ENCODE peak calls at places on chromosomes 1 and 21, in ten cellular contexts. A is BE2C; O is psoas muscle; Y is cardiac muscle cell; F is sigmoid colon; E is CD8-positive, alpha-beta T cell; Q is AG04450; L is spleen; V is thoracic aorta; T is prostate gland. B is an unnamed sample. For H3K9me3, the result is how much of the 10 kb centered on the place peaks cover.

GRCh38 chr1:21268281-21269239 is 21.7 kb downstream of the ECE1 start:
- DNase-seq in L (peak), A (no peak), O (peak), T (no peak), Y (no peak), F (no peak), Q (no peak), E (no peak), V (no peak), B (no peak)

GRCh38 chr1:188367669-188368068 is 1538.9 kb downstream of the PLA2G4A start:
- DNase-seq in A (no peak), V (no peak), T (no peak), F (no peak), E (no peak), Q (no peak), O (no peak), L (no peak), Y (no peak), B (no peak)

GRCh38 chr1:185632659-185633428 is 101.3 kb upstream of the HMCN1 start:
- DNase-seq in L (no peak), V (no peak), T (no peak), F (no peak), Q (no peak), O (no peak), Y (peak), A (no peak), E (no peak), B (no peak)

GRCh38 chr1:15154480-15155036 is 1.0 kb downstream of the TMEM51 start:
- DNase-seq in F (peak), Y (peak), A (peak), T (peak), V (no peak), E (no peak), Q (no peak), L (no peak), O (peak), B (no peak)

GRCh38 chr1:40396420-40396819 is 22.9 kb downstream of the SMAP2 start:
- DNase-seq in F (no peak), T (no peak), V (no peak), Y (no peak), O (no peak), L (no peak), E (no peak), Q (no peak), A (no peak), B (no peak)

GRCh38 chr1:10793129-10793651 is 3.3 kb downstream of the CASZ1 start:
- DNase-seq in Y (peak), F (no peak), V (no peak), L (no peak), O (no peak), T (peak), A (no peak), E (no peak), Q (no peak), B (no peak)

GRCh38 chr1:2404890-2405511 is 7.4 kb downstream of the PEX10 start:
- DNase-seq in F (no peak), Q (no peak), T (no peak), A (no peak), V (no peak), Y (no peak), L (no peak), O (no peak), E (no peak), B (no peak)

GRCh38 chr1:163303561-163303960 is 18.2 kb upstream of the NUF2 start:
- DNase-seq in O (no peak), E (no peak), V (no peak), Y (no peak), L (no peak), Q (no peak), F (no peak), T (no peak), A (no peak), B (no peak)

GRCh38 chr1:201505505-201505893 is 1.4 kb downstream of the CSRP1 start:
- DNase-seq in E (no peak), Y (peak), O (no peak), T (no peak), L (no peak), V (no peak), A (no peak), F (peak), Q (no peak), B (no peak)

GRCh38 chr1:150237746-150238145 is 1.8 kb upstream of the ANP32E start:
- DNase-seq in E (no peak), T (no peak), A (no peak), V (no peak), Q (no peak), L (no peak), F (peak), O (no peak), Y (no peak), B (no peak)

GRCh38 chr1:53326598-53327182 is 1.2 kb downstream of the LRP8 start:
- DNase-seq in O (peak), Q (no peak), T (no peak), V (no peak), Y (no peak), A (peak), F (no peak), E (peak), L (peak), B (peak)

GRCh38 chr1:163876546-163876945 is 554.8 kb downstream of the NUF2 start:
- DNase-seq in V (no peak), E (no peak), Y (no peak), T (no peak), F (no peak), L (no peak), O (no peak), Q (no peak), A (no peak), B (no peak)

GRCh38 chr1:240635466-240636256 is 23.7 kb upstream of the GREM2 start:
- DNase-seq in T (no peak), V (no peak), A (no peak), L (no peak), Y (no peak), O (no peak), F (no peak), E (no peak), Q (no peak), B (no peak)

GRCh38 chr1:17833661-17834501 is 78.7 kb downstream of the ACTL8 start:
- DNase-seq in L (no peak), F (peak), V (no peak), A (peak), O (no peak), E (no peak), Y (no peak), T (no peak), Q (no peak), B (no peak)

GRCh38 chr1:51666463-51666862 is 49.6 kb downstream of the OSBPL9 start:
- DNase-seq in L (no peak), F (no peak), O (no peak), A (no peak), T (no peak), E (no peak), Q (no peak), Y (peak), V (peak), B (no peak)

GRCh38 chr1:157958280-157958679 is 35.2 kb upstream of the KIRREL1 start:
- DNase-seq in A (no peak), Y (no peak), F (no peak), E (no peak), Q (no peak), T (no peak), O (no peak), V (no peak), L (no peak), B (no peak)

GRCh38 chr1:14852301-14852700 is 253.8 kb downstream of the KAZN start:
- DNase-seq in Y (no peak), L (no peak), Q (no peak), V (no peak), T (no peak), E (no peak), F (no peak), O (no peak), A (no peak), B (no peak)

GRCh38 chr1:185108324-185108723 is 48.4 kb downstream of the TRMT1L start:
- DNase-seq in Y (peak), V (no peak), E (no peak), A (no peak), F (no peak), T (no peak), O (no peak), Q (no peak), L (no peak), B (no peak)

GRCh38 chr1:30371179-30371788 is 352.1 kb downstream of the MATN1 start:
- DNase-seq in F (peak), T (no peak), Q (no peak), L (no peak), O (no peak), V (no peak), A (no peak), E (no peak), Y (no peak), B (no peak)

GRCh38 chr1:97379387-97380075 is 541.3 kb downstream of the DPYD start:
- DNase-seq in F (no peak), Q (peak), V (no peak), A (no peak), T (no peak), L (no peak), Y (peak), E (no peak), O (no peak), B (no peak)

GRCh38 chr1:33086384-33086850 is 5.5 kb downstream of the AZIN2 start:
- DNase-seq in V (no peak), O (peak), A (peak), L (no peak), T (peak), F (peak), E (peak), Q (peak), Y (peak), B (peak)

GRCh38 chr21:42121792-42122191 is 50.7 kb downstream of the UMODL1 start:
- DNase-seq in A (no peak), Y (no peak), E (no peak), O (peak), Q (no peak), F (no peak), T (peak), L (peak), V (no peak), B (no peak)

GRCh38 chr1:202625416-202626360 is 84.6 kb downstream of the SYT2 start:
- DNase-seq in O (peak), V (peak), E (peak), A (peak), L (peak), T (peak), Y (peak), Q (peak), F (peak), B (peak)

GRCh38 chr1:202255343-202255742 is 61.7 kb downstream of the LGR6 start:
- DNase-seq in F (no peak), V (no peak), T (no peak), E (no peak), O (no peak), Y (no peak), Q (no peak), L (peak), A (no peak), B (no peak)

GRCh38 chr21:45122432-45123132 is 48.2 kb downstream of the ADARB1 start:
- DNase-seq in F (no peak), Q (no peak), A (no peak), O (no peak), V (no peak), T (no peak), E (no peak), Y (no peak), L (no peak), B (no peak)

GRCh38 chr1:63537940-63538339 is 14.6 kb downstream of the EFCAB7 start:
- DNase-seq in F (no peak), A (no peak), L (no peak), Q (no peak), V (no peak), Y (peak), E (no peak), T (no peak), O (no peak), B (no peak)

DNA sequence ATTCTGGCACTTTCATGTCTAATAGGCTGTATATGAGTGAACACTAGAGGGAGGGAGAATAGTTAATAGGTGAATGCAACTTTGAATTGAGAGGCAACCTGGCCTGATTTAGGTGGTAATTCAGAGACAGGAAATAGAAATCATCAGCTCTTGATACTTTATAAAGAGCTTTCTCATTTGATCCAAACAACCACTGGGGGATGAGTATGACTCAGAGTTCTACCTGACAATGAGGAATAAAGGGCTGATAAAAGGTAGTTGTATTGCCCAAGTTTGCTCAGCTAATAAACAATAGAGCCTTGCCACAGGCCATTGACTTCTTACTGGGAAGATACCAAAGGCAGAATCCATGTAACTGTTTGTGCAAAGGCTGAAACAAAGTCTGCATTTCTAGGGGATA is 5.3 kb upstream of the FAM89A start:
- DNase-seq in O (no peak), Q (no peak), E (no peak), V (no peak), L (no peak), T (no peak), Y (no peak), F (no peak), A (no peak), B (no peak)
- TF ChIP-seq CTCF in O (no peak), Q (no peak), E (no peak), V (no peak), L (no peak), T (no peak), Y (no peak), F (no peak), A (peak), B (no peak)

GRCh38 chr1:23732363-23733224 is 10.7 kb upstream of the ELOA start:
- DNase-seq in Y (peak), L (peak), V (no peak), A (no peak), O (no peak), T (no peak), F (no peak), Q (no peak), E (no peak), B (no peak)

GRCh38 chr1:23726669-23727068 is 16.6 kb upstream of the ELOA start:
- DNase-seq in A (no peak), T (no peak), L (peak), Y (peak), E (no peak), V (no peak), F (no peak), O (no peak), Q (no peak), B (no peak)

GRCh38 chr1:23727362-23727811 is 15.9 kb upstream of the ELOA start:
- DNase-seq in V (no peak), E (no peak), O (peak), Y (peak), L (peak), F (peak), A (no peak), Q (peak), T (peak), B (peak)

DNA sequence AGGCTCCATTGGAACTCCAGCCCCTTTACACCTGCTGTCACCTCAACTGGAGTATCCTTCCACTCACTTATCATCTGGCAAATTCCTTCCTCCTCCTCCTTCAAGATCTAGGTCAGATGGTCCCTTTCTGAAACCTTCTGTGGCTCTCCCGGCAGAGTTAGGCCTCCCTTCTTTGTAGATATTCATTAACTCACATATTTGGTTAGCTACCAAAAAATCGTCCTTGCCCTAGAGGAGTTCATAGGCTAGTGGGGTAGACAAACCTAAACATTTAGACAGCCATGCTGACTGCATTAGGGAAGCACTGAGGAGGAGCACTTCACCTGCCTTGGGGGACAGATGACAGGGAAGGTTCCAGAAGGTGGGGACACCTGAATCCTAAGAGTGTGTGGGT is 14.3 kb upstream of the ELOA start:
- DNase-seq in L (peak), O (no peak), E (no peak), F (no peak), A (no peak), Y (no peak), Q (no peak), V (no peak), T (no peak), B (no peak)
- H3K4me3 ChIP-seq in L (no peak), O (no peak), E (no peak), F (no peak), A (no peak), Y (no peak), Q (no peak), V (no peak), T (no peak), B (no peak)

GRCh38 chr1:169507413-169507812 is 21.7 kb upstream of the SLC19A2 start:
- DNase-seq in Q (no peak), Y (no peak), L (no peak), A (no peak), E (no peak), T (no peak), O (no peak), V (no peak), F (no peak), B (no peak)
- H3K9me3 ChIP-seq in Q (under half), Y (under half), L (under half), A (under half), E (under half), T (under half), O (under half), V (under half), F (under half), B (under half)

GRCh38 chr21:31873275-31873695 is 465 bp downstream of the HUNK start:
- DNase-seq in O (no peak), V (no peak), Y (no peak), Q (no peak), A (peak), L (peak), E (no peak), F (no peak), T (peak), B (peak)

GRCh38 chr21:31874817-31875216 is 2.0 kb downstream of the HUNK start:
- DNase-seq in T (no peak), Q (no peak), E (no peak), A (no peak), L (peak), O (no peak), V (no peak), Y (no peak), F (no peak), B (no peak)

GRCh38 chr21:31873696-31874599 is 1.1 kb downstream of the HUNK start:
- DNase-seq in F (peak), Q (no peak), Y (peak), O (peak), E (peak), V (no peak), T (peak), L (peak), A (peak), B (peak)

GRCh38 chr21:31872072-31872451 is 758 bp upstream of the HUNK start:
- DNase-seq in F (no peak), O (no peak), A (no peak), T (no peak), E (no peak), Y (no peak), L (no peak), Q (no peak), V (no peak), B (no peak)

GRCh38 chr21:31872452-31873274 is at the start of gene HUNK:
- DNase-seq in A (peak), Y (peak), F (no peak), O (peak), Q (no peak), E (no peak), T (peak), L (peak), V (no peak), B (peak)
- TF ChIP-seq CTCF in A (no peak), Y (no peak), F (no peak), O (no peak), Q (peak), E (no peak), T (no peak), L (no peak), V (no peak), B (no peak)

GRCh38 chr1:209430821-209431259 is 152.7 kb upstream of the CAMK1G start:
- DNase-seq in T (peak), O (no peak), F (no peak), Q (no peak), L (no peak), E (no peak), A (no peak), V (no peak), Y (no peak), B (no peak)

GRCh38 chr1:209433649-209434031 is 149.9 kb upstream of the CAMK1G start:
- DNase-seq in A (no peak), Y (no peak), T (no peak), Q (no peak), E (no peak), V (no peak), F (no peak), L (no peak), O (no peak), B (no peak)

GRCh38 chr1:209431402-209431801 is 152.1 kb upstream of the CAMK1G start:
- DNase-seq in L (no peak), V (no peak), Y (no peak), T (no peak), F (no peak), Q (no peak), A (no peak), O (no peak), E (no peak), B (no peak)

GRCh38 chr1:209431813-209432442 is 151.6 kb upstream of the CAMK1G start:
- DNase-seq in E (no peak), L (no peak), Y (no peak), O (no peak), V (no peak), T (no peak), A (no peak), Q (no peak), F (no peak), B (no peak)

DNA sequence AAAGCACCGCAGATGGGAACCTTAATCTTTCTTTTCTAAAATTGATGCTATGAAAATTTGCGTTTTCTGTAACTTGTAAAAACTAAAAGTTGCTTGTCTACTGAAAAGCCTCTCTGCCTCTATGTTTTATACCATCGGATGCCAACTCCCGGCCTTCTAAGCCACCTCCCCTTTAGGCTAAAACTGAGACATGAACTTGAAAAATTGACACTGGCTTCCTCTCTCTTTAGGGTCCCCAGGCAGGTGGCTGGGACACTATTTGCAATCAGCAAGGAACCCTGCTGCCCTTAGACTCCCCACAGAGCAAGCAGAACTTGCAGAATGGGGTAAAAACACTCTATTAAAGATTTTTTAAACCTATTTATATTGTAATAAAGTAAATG is 151.1 kb upstream of the CAMK1G start:
- DNase-seq in O (no peak), L (no peak), V (no peak), Y (no peak), E (no peak), A (no peak), F (no peak), T (no peak), Q (no peak), B (no peak)
- H3K4me3 ChIP-seq in O (no peak), L (no peak), V (no peak), Y (no peak), E (no peak), A (no peak), F (no peak), T (peak), Q (no peak), B (no peak)

B was measured in Caco-2.